ENCODE peak calls at places on chromosomes 4 and X, in nine cellular contexts. K is GM23248, A is hepatocyte, H is H9, G is PC-3, I is HCT116, P is fibroblast of lung, T is SK-N-SH, W is trophoblast cell. F is an unnamed sample.

GRCh38 chr4:113979157-113979972 is at the start of gene ARSJ:
- DNase-seq in A (peak; percentile 80), W (peak; percentile 2), I (peak; percentile 32), T (peak; percentile 76), G (peak; percentile 64), H (peak; percentile 69), P (peak; percentile 86), K (peak; percentile 91), F (no peak)

GRCh38 chr4:110087116-110087708 is 111.2 kb downstream of the ELOVL6 start:
- DNase-seq in A (peak; percentile 11), I (peak; percentile 51), K (peak; percentile 84), T (no peak), W (no peak), H (no peak), G (peak; percentile 85), P (peak; percentile 93), F (peak; percentile 46)

GRCh38 chrX:136209016-136209738 is 42.0 kb downstream of the MAP7D3 start:
- DNase-seq in I (no peak), A (peak; percentile 34), K (peak; percentile 72), W (peak; percentile 65), G (peak; percentile 50), H (peak; percentile 47), T (peak; percentile 62), P (peak; percentile 45), F (no peak)

GRCh38 chr4:110550260-110550659 is 72.6 kb downstream of the PITX2 start:
- DNase-seq in A (peak; percentile 12), W (no peak), I (peak; percentile 6), K (peak; percentile 47), G (peak; percentile 59), P (peak; percentile 58), T (no peak), H (no peak), F (no peak)

GRCh38 chrX:9458516-9459078 is 6.3 kb upstream of the TBL1X start:
- DNase-seq in P (no peak), W (no peak), K (no peak), G (no peak), I (no peak), T (no peak), H (no peak), A (no peak), F (no peak)

GRCh38 chr4:88522702-88523324 is 763 bp downstream of the PYURF start:
- DNase-seq in H (no peak), W (peak; percentile 43), A (peak; percentile 65), G (peak; percentile 16), K (peak; percentile 75), T (peak; percentile 45), I (no peak), P (peak; percentile 34), F (no peak)

GRCh38 chr4:169312690-169313422 is 42.1 kb upstream of the SH3RF1 start:
- DNase-seq in K (no peak), A (no peak), T (no peak), I (no peak), G (peak; percentile 70), W (no peak), P (no peak), H (no peak), F (no peak)

GRCh38 chr4:181745933-181746627 is 497.1 kb upstream of the TENM3 start:
- DNase-seq in G (no peak), I (no peak), A (no peak), T (no peak), K (no peak), P (peak; percentile 42), H (no peak), W (peak; percentile 37), F (no peak)

GRCh38 chrX:135521405-135522131 is 1.1 kb downstream of the INTS6L start:
- DNase-seq in I (peak; percentile 49), P (peak; percentile 90), G (peak; percentile 81), K (peak; percentile 90), W (peak; percentile 51), T (peak; percentile 82), A (peak; percentile 90), H (peak; percentile 89), F (peak; percentile 26)

GRCh38 chrX:44062842-44063241 is 89.7 kb upstream of the NDP start:
- DNase-seq in W (peak; percentile 8), P (peak; percentile 18), T (no peak), H (no peak), A (no peak), K (peak; percentile 7), I (no peak), G (peak; percentile 62), F (no peak)

GRCh38 chrX:127726227-127726626 is 326.0 kb downstream of the ACTRT1 start:
- DNase-seq in G (no peak), T (no peak), K (no peak), A (no peak), I (no peak), H (no peak), P (no peak), W (no peak), F (no peak)

GRCh38 chr4:140071806-140072205 is 82.2 kb downstream of the MAML3 start:
- DNase-seq in I (no peak), G (no peak), K (peak; percentile 84), P (peak; percentile 98), T (no peak), A (no peak), W (peak; percentile 29), H (no peak), F (no peak)

GRCh38 chrX:136999021-136999420 is 34.8 kb downstream of the GPR101 start:
- DNase-seq in I (no peak), G (no peak), A (no peak), P (no peak), W (no peak), K (peak; percentile 2), T (no peak), H (no peak), F (no peak)

GRCh38 chrX:39577976-39578962 is 519.5 kb downstream of the BCOR start:
- DNase-seq in H (no peak), P (peak; percentile 25), G (no peak), K (peak; percentile 4), A (no peak), W (no peak), T (no peak), I (no peak), F (no peak)

GRCh38 chrX:24124227-24124799 is 25.2 kb upstream of the ZFX start:
- DNase-seq in H (no peak), W (no peak), K (no peak), A (no peak), G (no peak), P (no peak), T (no peak), I (no peak), F (no peak)
- H3K27ac ChIP-seq in H (no peak overlapping the region), W (no peak overlapping the region), K (no peak overlapping the region), A (peak overlapping the region; percentile 73), G (no peak overlapping the region), P (no peak overlapping the region), T (no peak overlapping the region), I (no peak overlapping the region), F (no peak overlapping the region)

GRCh38 chrX:72309297-72310071 is 3.8 kb upstream of the CITED1 start:
- DNase-seq in P (peak; percentile 7), A (no peak), W (no peak), I (no peak), H (no peak), G (no peak), T (no peak), K (no peak), F (no peak)
- H2AFZ ChIP-seq in P (no peak overlapping the region), A (peak overlapping the region; percentile 35), W (no peak overlapping the region), I (peak overlapping the region; percentile 92), H (no peak overlapping the region), G (peak overlapping the region; percentile 73), T (no peak overlapping the region), K (no peak overlapping the region), F (no peak overlapping the region)

GRCh38 chr4:145496292-145496691 is 14.6 kb downstream of the SMAD1 start:
- DNase-seq in I (no peak), W (no peak), T (no peak), P (peak; percentile 27), G (peak; percentile 66), A (no peak), K (no peak), H (no peak), F (no peak)
- H3K79me2 ChIP-seq in I (peaks cover 52% of the 10 kb centered on the region), W (peaks cover 2% of the 10 kb centered on the region), T (peaks cover 68% of the 10 kb centered on the region), P (no peaks in the 10 kb centered on the region), G (peaks cover 24% of the 10 kb centered on the region), A (peaks cover 96% of the 10 kb centered on the region), K (peaks cover 100% of the 10 kb centered on the region), H (peaks cover 2% of the 10 kb centered on the region), F (peaks cover 63% of the 10 kb centered on the region)

GRCh38 chr4:86940176-86940575 is 5.4 kb downstream of the AFF1 start:
- DNase-seq in P (peak; percentile 28), I (no peak), A (no peak), K (peak; percentile 67), W (peak; percentile 71), T (no peak), H (no peak), G (no peak), F (no peak)
- H3K27ac ChIP-seq in P (no peak overlapping the region), I (no peak overlapping the region), A (peak overlapping the region; percentile 63), K (no peak overlapping the region), W (no peak overlapping the region), T (no peak overlapping the region), H (no peak overlapping the region), G (no peak overlapping the region), F (peak overlapping the region; percentile 23)

GRCh38 chr4:85370400-85371032 is 104.4 kb upstream of the ARHGAP24 start:
- DNase-seq in P (peak; percentile 20), A (peak; percentile 58), T (peak; percentile 5), W (peak; percentile 65), G (peak; percentile 49), H (peak; percentile 49), K (peak; percentile 60), I (peak; percentile 21), F (peak; percentile 9)

GRCh38 chr4:85368240-85368639 is 106.7 kb upstream of the ARHGAP24 start:
- DNase-seq in K (no peak), I (no peak), G (no peak), W (no peak), T (no peak), A (no peak), H (no peak), P (no peak), F (no peak)

GRCh38 chr4:85367815-85368214 is 107.1 kb upstream of the ARHGAP24 start:
- DNase-seq in W (no peak), I (no peak), K (no peak), H (no peak), T (no peak), P (no peak), A (no peak), G (no peak), F (no peak)

GRCh38 chr4:85368932-85369331 is 106.0 kb upstream of the ARHGAP24 start:
- DNase-seq in G (no peak), W (no peak), P (no peak), H (no peak), K (no peak), I (no peak), A (no peak), T (no peak), F (no peak)

GRCh38 chr4:85369703-85370380 is 105.1 kb upstream of the ARHGAP24 start:
- DNase-seq in T (no peak), W (no peak), H (no peak), P (no peak), K (no peak), G (no peak), A (no peak), I (no peak), F (no peak)
- H2AFZ ChIP-seq in T (no peak overlapping the region), W (no peak overlapping the region), H (no peak overlapping the region), P (no peak overlapping the region), K (no peak overlapping the region), G (no peak overlapping the region), A (no peak overlapping the region), I (peak overlapping the region; percentile 72), F (no peak overlapping the region)

DNA sequence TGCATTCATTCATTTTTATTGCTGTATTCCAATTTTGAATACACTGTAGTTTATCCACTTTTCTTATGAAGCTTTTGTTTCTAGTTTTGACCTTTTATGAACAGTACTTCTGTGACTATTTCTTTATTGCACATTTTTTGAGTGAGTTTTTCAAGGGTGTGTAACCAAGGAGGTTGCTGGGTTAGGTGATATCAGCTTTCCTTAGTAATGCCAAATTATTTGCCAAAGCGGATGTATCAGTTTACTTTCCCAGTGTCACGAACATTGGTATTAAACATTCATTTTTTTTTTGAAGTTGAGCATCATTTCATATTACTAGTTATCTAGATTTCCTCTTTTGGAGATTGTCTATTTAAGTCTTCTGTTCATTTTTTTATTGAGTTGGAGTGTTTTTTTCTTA is 32.9 kb downstream of the STIM2 start:
- DNase-seq in G (no peak), T (no peak), K (no peak), P (no peak), W (no peak), I (no peak), A (no peak), H (no peak), F (no peak)
- H3K79me2 ChIP-seq in G (peaks cover 6% of the 10 kb centered on the region), T (no peaks in the 10 kb centered on the region), K (peaks cover 66% of the 10 kb centered on the region), P (peaks cover 3% of the 10 kb centered on the region), W (no peaks in the 10 kb centered on the region), I (peaks cover 28% of the 10 kb centered on the region), A (peaks cover 22% of the 10 kb centered on the region), H (peaks cover 2% of the 10 kb centered on the region), F (peaks cover 2% of the 10 kb centered on the region)